ENCODE peak calls at places on chromosome 13, in eight cellular contexts. X is lower leg skin, L is fibroblast of lung, J is brain microvascular endothelial cell, E is WTC11, G is A549, W is fibroblast of mammary gland, B is lung. Y is an unnamed sample.

GRCh38 chr13:112204881-112205327 is 138.0 kb downstream of the SOX1 start:
- DNase-seq in X (peak; percentile 74), L (no peak), J (no peak), E (peak; percentile 72), G (no peak), W (no peak), B (no peak), Y (no peak)

GRCh38 chr13:109336730-109337129 is 449.7 kb downstream of the IRS2 start:
- DNase-seq in X (no peak), L (peak; percentile 57), J (peak; percentile 80), E (no peak), G (peak; percentile 52), W (peak; percentile 68), B (no peak), Y (no peak)

GRCh38 chr13:39559838-39560237 is 43.2 kb downstream of the LHFPL6 start:
- DNase-seq in X (no peak), L (no peak), J (no peak), E (no peak), G (no peak), W (no peak), B (no peak), Y (no peak)

GRCh38 chr13:76903544-76904162 is 17.4 kb upstream of the KCTD12 start:
- DNase-seq in X (peak; percentile 90), L (peak; percentile 85), J (peak; percentile 74), E (peak; percentile 78), G (peak; percentile 74), W (peak; percentile 83), B (peak; percentile 68), Y (no peak)

GRCh38 chr13:30307194-30307965 is at the start of gene KATNAL1:
- DNase-seq in X (peak; percentile 94), L (peak; percentile 61), J (peak; percentile 52), E (peak; percentile 73), G (peak; percentile 72), W (peak; percentile 53), B (peak; percentile 74), Y (peak; percentile 89)

GRCh38 chr13:108346376-108346775 is 76.9 kb downstream of the TNFSF13B start:
- DNase-seq in X (no peak), L (no peak), J (no peak), E (no peak), G (no peak), W (no peak), B (no peak), Y (no peak)

GRCh38 chr13:95327190-95327589 is 25.9 kb upstream of the ABCC4 start:
- DNase-seq in X (no peak), L (no peak), J (no peak), E (no peak), G (no peak), W (no peak), B (no peak), Y (no peak)

GRCh38 chr13:109715902-109716301 is 70.5 kb downstream of the IRS2 start:
- DNase-seq in X (no peak), L (peak; percentile 73), J (peak; percentile 36), E (no peak), G (peak; percentile 43), W (peak; percentile 74), B (no peak), Y (no peak)

GRCh38 chr13:33634526-33635111 is 183.3 kb upstream of the RFC3 start:
- DNase-seq in X (no peak), L (peak; percentile 52), J (peak; percentile 35), E (no peak), G (no peak), W (no peak), B (no peak), Y (no peak)

GRCh38 chr13:36244990-36245389 is 30.6 kb upstream of the SOHLH2 start:
- DNase-seq in X (no peak), L (no peak), J (no peak), E (no peak), G (no peak), W (no peak), B (no peak), Y (no peak)

GRCh38 chr13:46615888-46616531 is 63.0 kb downstream of the LRCH1 start:
- DNase-seq in X (no peak), L (peak; percentile 81), J (no peak), E (no peak), G (no peak), W (peak; percentile 37), B (no peak), Y (no peak)
- TF ChIP-seq CTCF in X (no peak), L (no peak), J (no peak), E (no peak), G (no peak), W (no peak), B (no peak), Y (no peak)

GRCh38 chr13:102825921-102826706 is 19.7 kb upstream of the ERCC5 start:
- DNase-seq in X (no peak), L (peak; percentile 90), J (peak; percentile 59), E (no peak), G (no peak), W (peak; percentile 96), B (no peak), Y (no peak)
- TF ChIP-seq CTCF in X (no peak), L (no peak), J (no peak), E (no peak), G (no peak), W (peak; percentile 8), B (no peak), Y (no peak)

DNA sequence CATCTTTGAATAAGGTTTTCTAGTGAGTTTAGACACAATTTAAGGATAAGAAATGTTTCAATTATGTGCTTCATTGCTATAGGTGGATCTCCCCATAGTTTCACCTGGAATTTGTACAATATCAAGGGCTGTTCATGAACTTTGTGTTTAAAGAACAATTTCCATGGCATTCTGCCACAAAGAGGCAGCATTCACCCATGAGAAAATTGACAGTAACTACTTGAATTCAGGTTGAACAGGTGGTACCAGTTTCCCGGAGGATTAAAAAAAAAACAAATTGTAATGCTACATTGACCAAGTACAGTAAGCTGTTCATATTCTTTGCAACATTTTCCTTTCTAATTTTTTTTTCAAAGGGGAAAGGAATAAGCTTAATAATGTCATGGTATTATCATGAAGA is 9.1 kb downstream of the SLITRK5 start:
- DNase-seq in X (no peak), L (peak; percentile 15), J (no peak), E (no peak), G (peak; percentile 36), W (no peak), B (no peak), Y (no peak)
- TF ChIP-seq CTCF in X (no peak), L (no peak), J (no peak), E (no peak), G (peak; percentile 41), W (no peak), B (no peak), Y (peak; percentile 37)

DNA sequence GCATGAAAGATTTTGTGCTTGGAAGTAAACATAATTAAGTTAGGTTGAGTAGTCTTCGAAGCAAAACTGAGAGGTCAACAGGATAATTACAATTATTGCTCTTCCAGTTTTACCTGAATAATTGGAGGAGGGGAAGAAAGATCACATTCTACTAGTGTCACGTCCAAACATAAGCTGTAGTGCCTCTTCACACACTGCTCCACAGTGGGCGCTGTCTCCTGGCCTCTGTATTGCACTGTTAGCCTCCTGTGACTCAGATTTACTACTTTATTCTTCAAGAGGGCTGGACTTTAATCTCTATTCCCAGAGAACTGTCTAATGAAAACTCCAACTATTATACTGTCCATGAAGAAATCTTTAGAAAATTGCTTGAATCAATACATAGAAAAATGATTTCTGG is 62.9 kb downstream of the TRPC4 start:
- DNase-seq in X (no peak), L (no peak), J (no peak), E (no peak), G (no peak), W (no peak), B (no peak), Y (no peak)
- TF ChIP-seq CTCF in X (no peak), L (no peak), J (peak; percentile 39), E (no peak), G (no peak), W (no peak), B (no peak), Y (no peak)

GRCh38 chr13:51823861-51824260 is 19.9 kb upstream of the DHRS12 start:
- DNase-seq in X (no peak), L (no peak), J (no peak), E (no peak), G (no peak), W (no peak), B (no peak), Y (no peak)

GRCh38 chr13:51819544-51819943 is 15.6 kb upstream of the DHRS12 start:
- DNase-seq in X (no peak), L (no peak), J (no peak), E (no peak), G (no peak), W (no peak), B (no peak), Y (no peak)

GRCh38 chr13:51821666-51822065 is 17.7 kb upstream of the DHRS12 start:
- DNase-seq in X (no peak), L (no peak), J (no peak), E (no peak), G (no peak), W (no peak), B (no peak), Y (no peak)

GRCh38 chr13:51823351-51823750 is 19.4 kb upstream of the DHRS12 start:
- DNase-seq in X (no peak), L (no peak), J (no peak), E (no peak), G (no peak), W (no peak), B (no peak), Y (no peak)

DNA sequence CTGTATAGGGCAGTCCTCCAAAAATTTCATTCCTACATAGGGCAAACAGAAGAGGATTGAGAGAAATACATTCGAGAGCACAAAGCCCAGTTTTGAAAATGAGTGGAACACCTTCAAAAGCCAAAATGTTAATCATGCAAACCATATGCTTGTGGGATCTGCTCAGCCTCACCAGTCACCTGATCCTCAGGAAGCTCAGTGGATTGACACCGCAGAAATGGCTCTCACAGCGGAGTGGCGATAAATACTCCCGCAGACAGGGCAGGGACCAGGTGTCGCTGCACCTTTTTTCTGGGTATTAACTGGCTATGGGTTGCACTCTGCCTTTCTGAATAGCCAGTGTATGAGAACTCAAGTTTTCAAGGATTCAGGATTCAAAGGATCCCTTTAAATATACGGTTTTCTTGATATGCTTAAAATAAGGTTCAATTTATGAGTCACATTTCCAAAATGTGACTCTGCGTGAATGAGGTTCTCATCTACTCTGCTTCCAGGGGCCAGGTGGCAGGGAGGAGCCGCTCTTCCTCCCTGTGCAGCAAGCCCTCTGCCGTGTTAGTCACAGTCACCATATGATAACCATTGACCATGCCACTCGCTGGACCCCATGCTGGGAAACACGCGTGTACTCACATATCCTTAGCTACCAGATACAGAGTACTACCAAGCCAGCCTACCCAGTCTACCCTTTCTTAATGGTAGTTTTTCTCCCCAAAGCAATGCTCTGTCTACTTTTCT is 18.3 kb upstream of the DHRS12 start:
- DNase-seq in X (no peak), L (no peak), J (no peak), E (no peak), G (no peak), W (no peak), B (no peak), Y (no peak)
- TF ChIP-seq CTCF in X (no peak), L (no peak), J (no peak), E (no peak), G (no peak), W (no peak), B (no peak), Y (no peak)

Y was measured in osteocyte.